ENCODE peak calls at places on chromosomes 4 and X, in four cellular contexts. Z is IMR-90, M is K562, B is GM12878. X is an unnamed sample.

GRCh38 chrX:132956421-132957210 is 1.8 kb downstream of the HS6ST2 start:
- DNase-seq in Z (no peak), B (no peak), M (no peak), X (no peak)

GRCh38 chrX:31366076-31366475 is 294.2 kb upstream of the FTHL17 start:
- DNase-seq in M (no peak), B (no peak), Z (no peak), X (no peak)

GRCh38 chrX:108091878-108092291 is 307 bp downstream of the ATG4A start:
- DNase-seq in B (no peak), M (peak), Z (no peak), X (no peak)

GRCh38 chr4:117324851-117325491 is 239.6 kb upstream of the TRAM1L1 start:
- DNase-seq in M (no peak), Z (peak), B (no peak), X (no peak)

GRCh38 chr4:2962614-2963184 is 507 bp downstream of the NOP14 start:
- DNase-seq in Z (peak), B (no peak), M (no peak), X (peak)

GRCh38 chr4:32689520-32689919 is 1969.4 kb downstream of the PCDH7 start:
- DNase-seq in B (no peak), M (no peak), Z (no peak), X (no peak)

GRCh38 chr4:4696521-4696920 is 154.7 kb upstream of the STX18 start:
- DNase-seq in Z (no peak), B (no peak), M (no peak), X (no peak)

GRCh38 chrX:40446927-40447326 is 133.8 kb upstream of the ATP6AP2 start:
- DNase-seq in M (no peak), Z (no peak), B (no peak), X (no peak)

GRCh38 chr4:64584981-64585557 is 175.8 kb upstream of the TECRL start:
- DNase-seq in M (peak), Z (peak), B (no peak), X (peak)

GRCh38 chr4:66169341-66169740 is 499.1 kb upstream of the EPHA5 start:
- DNase-seq in M (no peak), B (no peak), Z (no peak), X (peak)

GRCh38 chr4:88283661-88284377 is 542 bp downstream of the PPM1K start:
- DNase-seq in B (no peak), M (peak), Z (peak), X (peak)

GRCh38 chrX:113802837-113803236 is 781.0 kb upstream of the HTR2C start:
- DNase-seq in M (no peak), Z (no peak), B (no peak), X (no peak)

GRCh38 chrX:115251458-115252233 is 17.8 kb upstream of the LRCH2 start:
- DNase-seq in Z (no peak), M (no peak), B (no peak), X (no peak)

GRCh38 chr4:25861422-25861926 is 1.3 kb downstream of the SEL1L3 start:
- DNase-seq in B (no peak), Z (peak), M (no peak), X (peak)

GRCh38 chr4:159383569-159383934 is 280.7 kb downstream of the RAPGEF2 start:
- DNase-seq in Z (no peak), M (no peak), B (no peak), X (no peak)

GRCh38 chr4:91936301-91936700 is 367.5 kb upstream of the GRID2 start:
- DNase-seq in M (no peak), B (no peak), Z (peak), X (no peak)

GRCh38 chrX:154661200-154661599 is 7.8 kb upstream of the CTAG2 start:
- DNase-seq in M (no peak), B (no peak), Z (peak), X (no peak)

GRCh38 chr4:134862116-134862515 is 660.5 kb upstream of the PABPC4L start:
- DNase-seq in M (no peak), B (no peak), Z (peak), X (no peak)

GRCh38 chrX:86946569-86946968 is 571.0 kb upstream of the KLHL4 start:
- DNase-seq in Z (peak), B (peak), M (peak), X (peak)

GRCh38 chr4:13918110-13918509 is 290.6 kb upstream of the BOD1L1 start:
- DNase-seq in Z (peak), B (no peak), M (no peak), X (no peak)

GRCh38 chr4:71290481-71290880 is 48.3 kb upstream of the SLC4A4 start:
- DNase-seq in Z (peak), B (no peak), M (no peak), X (no peak)

DNA sequence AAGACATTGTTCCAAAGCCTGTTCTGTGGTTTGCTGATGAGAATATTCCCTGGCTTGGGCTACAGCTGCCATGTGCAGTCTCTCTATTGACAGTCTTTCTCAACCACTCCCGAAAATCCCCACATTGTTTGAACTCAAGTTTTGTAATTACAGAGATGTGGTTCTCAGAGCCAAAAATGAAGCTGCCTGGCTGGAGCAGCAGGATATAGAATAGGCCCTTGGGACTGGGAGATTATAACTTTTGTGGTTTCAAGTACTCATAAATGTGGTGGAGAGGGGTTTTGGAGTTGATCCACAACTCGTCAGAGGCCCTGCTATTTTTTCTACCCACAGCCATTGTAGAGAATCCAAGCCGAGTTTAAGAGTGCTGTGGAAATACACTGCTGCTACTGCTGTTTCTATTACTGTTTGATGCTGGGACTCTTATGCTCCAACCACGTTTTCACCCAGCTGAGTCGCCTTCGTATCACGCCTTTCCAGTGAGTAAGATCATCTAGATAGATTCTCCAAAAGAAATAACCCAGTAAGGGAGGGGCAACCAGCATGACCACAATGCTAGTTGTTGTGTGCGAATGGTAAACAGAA is 57.1 kb upstream of the ATXN3L start:
- DNase-seq in B (no peak), Z (peak), M (no peak), X (no peak)
- TF ChIP-seq FOS in B (no peak), Z (no peak), M (no peak), X (no peak)

DNA sequence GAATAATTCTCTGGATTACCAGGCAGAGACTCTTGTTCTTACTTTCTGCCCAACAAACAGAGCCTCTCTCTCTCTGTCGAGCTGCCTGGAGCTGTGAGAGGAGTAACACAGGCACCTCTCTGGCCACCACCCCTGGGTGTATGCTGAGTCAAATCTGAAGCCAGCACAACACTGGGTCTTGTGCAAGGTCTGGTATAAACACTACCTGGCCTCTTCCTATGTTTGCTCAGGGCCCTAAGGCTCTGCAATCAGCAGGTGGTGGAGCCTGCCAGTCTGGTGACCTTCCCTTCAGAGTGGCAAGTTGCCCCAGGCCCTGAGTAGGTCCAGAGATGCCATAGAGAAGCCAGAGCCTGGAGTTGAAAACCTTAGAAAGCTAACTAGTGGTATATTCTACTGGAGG is 139.9 kb downstream of the CPXCR1 start:
- DNase-seq in M (no peak), Z (no peak), B (no peak), X (no peak)
- TF ChIP-seq FOS in M (no peak), Z (no peak), B (no peak), X (no peak)

GRCh38 chrX:110315541-110315940 is 2.3 kb downstream of the AMMECR1 start:
- DNase-seq in B (peak), M (no peak), Z (no peak), X (no peak)

GRCh38 chrX:110304884-110305283 is 13.0 kb downstream of the AMMECR1 start:
- DNase-seq in B (no peak), Z (no peak), M (no peak), X (no peak)

GRCh38 chrX:110311437-110312230 is 6.3 kb downstream of the AMMECR1 start:
- DNase-seq in Z (no peak), B (no peak), M (no peak), X (no peak)

GRCh38 chrX:110310896-110311295 is 7.0 kb downstream of the AMMECR1 start:
- DNase-seq in M (peak), Z (no peak), B (no peak), X (no peak)

DNA sequence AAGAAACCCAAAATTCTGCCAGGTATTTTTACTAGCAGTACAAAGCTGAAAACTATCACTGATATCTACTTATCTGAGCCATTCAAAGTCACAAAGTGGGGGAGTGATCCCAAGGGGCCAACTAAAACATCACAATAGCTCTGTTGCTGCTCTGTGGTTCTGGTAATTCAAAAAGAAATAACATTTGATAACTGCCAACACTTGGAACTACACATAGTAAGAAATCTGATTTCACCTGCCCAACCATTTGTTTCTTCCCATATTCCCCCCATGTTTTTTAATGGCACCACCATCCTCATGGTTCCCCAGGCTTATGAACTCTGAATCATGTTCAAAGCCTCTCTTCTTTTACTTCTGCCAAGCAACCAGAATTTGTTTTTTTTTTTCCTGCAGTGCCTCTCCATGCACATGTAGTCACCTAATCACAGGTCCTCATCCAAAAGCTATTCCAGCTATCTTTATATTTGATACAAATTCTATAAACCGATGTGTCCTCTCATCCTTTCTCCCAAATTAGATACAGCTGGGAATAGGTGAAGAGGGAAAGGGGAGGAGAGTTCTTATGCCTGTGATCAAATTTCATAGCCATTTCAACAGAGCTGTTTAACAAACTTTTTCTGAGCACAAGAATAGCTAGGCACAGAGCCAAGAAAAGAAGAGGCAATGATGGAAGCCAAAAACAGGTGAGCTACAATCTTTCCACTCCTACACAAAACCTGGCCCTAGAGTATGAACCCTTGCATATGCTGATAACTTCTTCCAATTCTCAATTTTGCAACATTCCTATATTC is 7.7 kb downstream of the AMMECR1 start:
- DNase-seq in Z (no peak), B (no peak), M (no peak), X (no peak)
- TF ChIP-seq FOS in Z (no peak), B (no peak), M (no peak), X (no peak)

GRCh38 chrX:37380256-37380655 is 31.1 kb downstream of the PRRG1 start:
- DNase-seq in Z (no peak), M (no peak), B (no peak), X (no peak)

GRCh38 chrX:37383313-37383712 is 34.1 kb downstream of the PRRG1 start:
- DNase-seq in B (no peak), Z (peak), M (no peak), X (no peak)

GRCh38 chrX:37378830-37379229 is 29.7 kb downstream of the PRRG1 start:
- DNase-seq in Z (no peak), M (no peak), B (no peak), X (no peak)

GRCh38 chrX:37380920-37381319 is 31.8 kb downstream of the PRRG1 start:
- DNase-seq in B (no peak), Z (peak), M (no peak), X (peak)

GRCh38 chrX:37378399-37378798 is 29.2 kb downstream of the PRRG1 start:
- DNase-seq in M (no peak), Z (peak), B (no peak), X (peak)
- TF ChIP-seq FOS in M (no peak), Z (no peak), B (no peak), X (no peak)

DNA sequence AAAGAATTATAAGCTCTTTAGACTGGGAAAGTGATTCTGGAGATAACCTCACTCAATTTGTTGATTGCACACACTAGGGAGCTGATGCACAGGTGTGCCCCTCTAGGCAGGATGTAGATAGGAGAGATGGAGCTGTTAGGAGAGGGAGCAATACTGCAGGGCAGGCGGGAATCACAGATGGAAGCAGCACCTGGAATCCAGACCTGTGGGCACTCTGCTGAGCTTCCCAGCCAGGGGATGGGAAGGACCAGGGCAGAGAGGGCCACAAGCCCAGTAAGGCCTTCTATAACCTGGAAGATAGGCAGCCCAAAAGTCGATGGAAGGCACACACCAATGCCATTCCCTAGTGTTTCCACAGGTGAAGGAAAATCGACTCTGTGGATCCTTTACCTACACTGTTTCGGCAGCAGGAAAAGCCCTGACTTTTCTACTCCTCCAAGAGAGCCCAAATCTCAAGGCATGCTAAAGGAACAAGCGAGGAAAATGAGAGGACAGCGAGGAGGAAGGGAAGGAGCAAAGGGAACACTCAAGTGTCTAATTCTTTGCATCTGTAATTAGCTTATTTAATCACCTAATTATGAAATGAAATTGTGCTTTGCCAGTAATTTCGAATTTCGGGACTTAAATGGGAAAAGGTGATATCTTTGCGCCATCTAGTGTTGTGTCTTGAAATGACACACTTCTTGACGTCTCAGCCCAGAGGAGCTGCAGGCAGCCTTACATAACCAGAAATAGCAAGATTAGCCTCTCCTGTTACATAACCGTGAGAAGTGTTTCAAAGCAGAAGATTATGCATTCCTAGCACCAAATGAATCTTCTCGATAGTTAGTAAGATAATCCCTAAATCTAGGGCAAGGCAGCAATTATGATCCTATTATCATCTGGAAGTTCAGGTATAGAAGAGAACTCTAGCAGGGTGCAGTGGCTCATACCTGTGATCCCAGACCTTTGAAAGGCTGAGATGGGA is 31.0 kb upstream of the TLR3 start:
- DNase-seq in M (peak), B (peak), Z (peak), X (peak)
- TF ChIP-seq FOS in M (no peak), B (no peak), Z (no peak), X (no peak)